ENCODE peak calls at places on chromosomes 13 and 19, in ten cellular contexts. Z, B, O, F, G, X, Q, D, V and T are unnamed samples. For H3K27me3, the result is how much of the 10 kb centered on the place peaks cover.

GRCh38 chr13:70249332-70250064 is 141.2 kb upstream of the KLHL1 start:
- DNase-seq in Q (no peak), Z (peak), V (peak), B (no peak), G (peak), X (no peak), F (no peak), D (peak), O (peak), T (no peak)

GRCh38 chr19:53868091-53868891 is 608 bp downstream of the MYADM start:
- DNase-seq in O (peak), Q (peak), V (peak), X (peak), F (peak), D (peak), Z (no peak), B (peak), G (peak), T (no peak)

GRCh38 chr13:23350009-23350408 is 83.5 kb downstream of the SACS start:
- DNase-seq in X (no peak), F (no peak), Z (no peak), D (no peak), V (no peak), B (no peak), Q (no peak), G (no peak), O (no peak), T (no peak)

GRCh38 chr13:79382545-79383275 is 23.3 kb downstream of the RBM26 start:
- DNase-seq in X (no peak), G (no peak), V (no peak), Q (no peak), O (no peak), F (no peak), Z (no peak), B (no peak), D (no peak), T (no peak)

GRCh38 chr13:37225414-37226047 is 120.1 kb upstream of the CSNK1A1L start:
- DNase-seq in O (peak), F (no peak), X (no peak), D (no peak), Q (peak), V (peak), Z (no peak), G (peak), B (no peak), T (no peak)

GRCh38 chr13:36163809-36164308 is 32.7 kb upstream of the DCLK1 start:
- DNase-seq in F (peak), D (no peak), O (peak), Z (no peak), B (peak), G (peak), Q (peak), X (peak), V (peak), T (no peak)

GRCh38 chr13:59409651-59410200 is 754.0 kb downstream of the DIAPH3 start:
- DNase-seq in Q (no peak), O (no peak), F (no peak), B (no peak), D (peak), Z (no peak), G (no peak), V (no peak), X (no peak), T (no peak)

GRCh38 chr13:33135097-33135496 is 118.9 kb downstream of the KL start:
- DNase-seq in B (no peak), G (no peak), V (no peak), X (no peak), D (no peak), O (no peak), Q (no peak), F (no peak), Z (no peak), T (no peak)

GRCh38 chr13:23349127-23349897 is 84.2 kb downstream of the SACS start:
- DNase-seq in X (no peak), Z (no peak), V (no peak), B (no peak), F (no peak), O (peak), Q (no peak), D (no peak), G (peak), T (no peak)

GRCh38 chr13:109275848-109276247 is 510.5 kb downstream of the IRS2 start:
- DNase-seq in Z (no peak), G (no peak), X (no peak), V (no peak), Q (no peak), D (peak), O (no peak), F (no peak), B (no peak), T (no peak)

GRCh38 chr19:41564515-41565383 is 11.2 kb upstream of the CEACAM21 start:
- DNase-seq in X (no peak), B (no peak), G (no peak), O (no peak), Q (no peak), F (no peak), V (no peak), D (peak), Z (no peak), T (no peak)
- H3K27me3 ChIP-seq in X (under half), B (under half), G (under half), O (under half), Q (under half), F (under half), V (under half), D (half or more), Z (under half), T (under half)

DNA sequence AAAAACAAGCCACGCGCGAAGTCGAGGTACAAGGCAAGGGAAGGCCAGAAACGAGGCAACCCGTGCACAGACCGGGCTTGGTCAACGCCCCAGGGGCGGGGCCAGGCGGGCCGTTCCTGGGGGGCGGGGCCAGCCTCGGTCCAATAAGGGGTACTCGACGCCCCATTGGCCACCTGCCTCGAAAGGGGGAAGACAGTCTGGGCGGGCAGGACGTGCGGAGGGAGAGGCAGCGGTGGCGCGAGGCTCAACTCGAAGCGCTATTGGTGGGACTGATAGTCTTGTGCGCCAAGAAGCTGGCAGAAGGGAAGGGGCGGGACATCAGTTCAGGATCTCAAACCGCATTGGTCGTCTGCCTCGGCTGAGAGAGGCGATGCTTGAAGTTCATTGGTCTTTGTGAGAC is at the start of gene LYPD4:
- DNase-seq in X (peak), B (no peak), V (no peak), G (no peak), O (no peak), D (no peak), F (no peak), Z (no peak), Q (no peak), T (no peak)
- H3K27me3 ChIP-seq in X (under half), B (under half), V (under half), G (under half), O (under half), D (under half), F (under half), Z (under half), Q (under half), T (under half)

DNA sequence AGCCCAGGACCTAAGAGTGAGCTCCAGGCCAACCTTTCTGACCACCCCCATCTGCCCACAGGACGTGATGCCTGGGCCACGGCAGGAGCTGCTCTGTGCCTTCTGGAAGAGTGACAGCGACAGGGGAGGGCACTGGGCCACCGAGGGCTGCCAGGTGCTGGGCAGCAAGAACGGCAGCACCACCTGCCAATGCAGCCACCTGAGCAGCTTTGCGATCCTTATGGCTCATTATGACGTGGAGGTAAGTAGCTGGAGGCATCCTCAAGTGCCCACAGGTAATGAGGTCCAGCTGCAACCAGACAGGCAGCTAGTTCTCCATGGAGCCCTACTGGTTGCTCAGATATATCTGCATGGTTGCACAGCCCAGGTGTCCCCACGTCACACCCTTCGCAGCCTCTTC is 14.8 kb downstream of the DDX39A start:
- DNase-seq in X (no peak), Z (no peak), O (no peak), B (no peak), Q (no peak), F (no peak), D (no peak), G (no peak), V (no peak), T (no peak)
- H3K27me3 ChIP-seq in X (under half), Z (under half), O (under half), B (under half), Q (under half), F (under half), D (under half), G (under half), V (under half), T (under half)

GRCh38 chr19:1293782-1294621 is 8.3 kb downstream of the EFNA2 start:
- DNase-seq in D (no peak), F (no peak), O (no peak), X (no peak), Q (no peak), G (no peak), B (no peak), V (no peak), Z (no peak), T (no peak)
- H3K27me3 ChIP-seq in D (under half), F (under half), O (under half), X (under half), Q (under half), G (under half), B (under half), V (under half), Z (under half), T (under half)